ENCODE peak calls at places on chromosomes 3 and 15, in six cellular contexts. J is posterior vena cava; V is AG10803; U is activated CD4-positive, CD25-positive, alpha-beta regulatory T cell; L is B cell; M is hypothalamus. K is an unnamed sample.

GRCh38 chr15:81001180-81002003 is 669 bp downstream of the TLNRD1 start:
- DNase-seq in J (peak), V (peak), U (peak), L (peak), M (peak), K (peak)

GRCh38 chr3:179181993-179182551 is 33.9 kb downstream of the PIK3CA start:
- DNase-seq in J (no peak), V (no peak), U (no peak), L (no peak), M (no peak), K (no peak)

GRCh38 chr3:135539351-135539750 is 426.2 kb upstream of the PPP2R3A start:
- DNase-seq in J (no peak), V (no peak), U (no peak), L (no peak), M (no peak), K (no peak)

GRCh38 chr3:81666502-81667121 is 94.8 kb downstream of the GBE1 start:
- DNase-seq in J (no peak), V (peak), U (no peak), L (peak), M (no peak), K (peak)

GRCh38 chr3:194274424-194275085 is 76.6 kb downstream of the CPN2 start:
- DNase-seq in J (peak), V (peak), U (no peak), L (no peak), M (no peak), K (peak)

GRCh38 chr3:57596495-57597239 is 477 bp downstream of the ARF4 start:
- DNase-seq in J (peak), V (peak), U (peak), L (peak), M (peak), K (peak)

GRCh38 chr3:159028706-159029105 is 226.9 kb downstream of the MFSD1 start:
- DNase-seq in J (no peak), V (no peak), U (no peak), L (no peak), M (no peak), K (no peak)

GRCh38 chr3:299590-300301 is 103.2 kb downstream of the CHL1 start:
- DNase-seq in J (no peak), V (no peak), U (no peak), L (no peak), M (no peak), K (no peak)

GRCh38 chr3:170496026-170496867 is 77.6 kb downstream of the CLDN11 start:
- DNase-seq in J (peak), V (no peak), U (no peak), L (no peak), M (no peak), K (no peak)

GRCh38 chr15:72271895-72272212 is 500 bp downstream of the PARP6 start:
- DNase-seq in J (no peak), V (peak), U (no peak), L (no peak), M (no peak), K (no peak)

GRCh38 chr15:68797589-68798377 is 22.9 kb downstream of the ANP32A start:
- DNase-seq in J (no peak), V (no peak), U (no peak), L (no peak), M (peak), K (no peak)

GRCh38 chr15:77568960-77569646 is 63.6 kb downstream of the LINGO1 start:
- DNase-seq in J (no peak), V (no peak), U (no peak), L (no peak), M (no peak), K (no peak)

GRCh38 chr15:35329993-35330695 is 215.8 kb downstream of the DPH6 start:
- DNase-seq in J (no peak), V (no peak), U (no peak), L (no peak), M (no peak), K (no peak)

GRCh38 chr15:53530762-53531161 is 228.7 kb downstream of the WDR72 start:
- DNase-seq in J (no peak), V (no peak), U (no peak), L (no peak), M (no peak), K (no peak)

GRCh38 chr15:33912326-33912725 is 56.0 kb upstream of the CHRM5 start:
- DNase-seq in J (no peak), V (no peak), U (no peak), L (no peak), M (no peak), K (no peak)

GRCh38 chr3:170532573-170532972 is 53.3 kb downstream of the SLC7A14 start:
- DNase-seq in J (no peak), V (no peak), U (no peak), L (no peak), M (no peak), K (no peak)

GRCh38 chr3:115562636-115563267 is 60.6 kb upstream of the GAP43 start:
- DNase-seq in J (no peak), V (no peak), U (no peak), L (no peak), M (no peak), K (no peak)

GRCh38 chr15:26974120-26974780 is 3.3 kb downstream of the GABRG3 start:
- DNase-seq in J (no peak), V (peak), U (no peak), L (no peak), M (no peak), K (no peak)

GRCh38 chr3:39144095-39144747 is 9.2 kb downstream of the CSRNP1 start:
- DNase-seq in J (no peak), V (no peak), U (no peak), L (no peak), M (no peak), K (no peak)

GRCh38 chr3:120908030-120908802 is at the start of gene STXBP5L:
- DNase-seq in J (peak), V (peak), U (no peak), L (peak), M (peak), K (peak)

GRCh38 chr3:130865537-130865936 is 28.3 kb upstream of the ATP2C1 start:
- DNase-seq in J (no peak), V (no peak), U (no peak), L (no peak), M (no peak), K (no peak)

GRCh38 chr15:69926011-69926410 is 171.7 kb downstream of the TLE3 start:
- DNase-seq in J (no peak), V (peak), U (no peak), L (no peak), M (no peak), K (no peak)

GRCh38 chr15:71997691-71998090 is 120.3 kb downstream of the MYO9A start:
- DNase-seq in J (no peak), V (no peak), U (no peak), L (no peak), M (no peak), K (no peak)

GRCh38 chr3:61733000-61733399 is 171.6 kb downstream of the PTPRG start:
- DNase-seq in J (no peak), V (no peak), U (no peak), L (no peak), M (no peak), K (no peak)

GRCh38 chr3:133894334-133895207 is 1.1 kb downstream of the RAB6B start:
- DNase-seq in J (no peak), V (no peak), U (no peak), L (no peak), M (peak), K (no peak)

GRCh38 chr3:150170843-150171513 is 200.3 kb upstream of the PFN2 start:
- DNase-seq in J (no peak), V (no peak), U (no peak), L (no peak), M (peak), K (no peak)

GRCh38 chr3:25354071-25354470 is 74.0 kb upstream of the RARB start:
- DNase-seq in J (no peak), V (peak), U (no peak), L (no peak), M (no peak), K (no peak)

GRCh38 chr3:126078866-126079265 is 5.1 kb downstream of the SLC41A3 start:
- DNase-seq in J (no peak), V (no peak), U (no peak), L (no peak), M (no peak), K (no peak)

GRCh38 chr15:52217186-52217585 is 26.0 kb upstream of the GNB5 start:
- DNase-seq in J (no peak), V (no peak), U (no peak), L (no peak), M (no peak), K (no peak)

GRCh38 chr3:125078961-125079674 is 23.3 kb upstream of the HEG1 start:
- DNase-seq in J (no peak), V (peak), U (no peak), L (no peak), M (no peak), K (no peak)

GRCh38 chr15:42707873-42708544 is 28.9 kb downstream of the CDAN1 start:
- DNase-seq in J (no peak), V (no peak), U (no peak), L (no peak), M (no peak), K (peak)

GRCh38 chr3:107065094-107065861 is 312.0 kb upstream of the CCDC54 start:
- DNase-seq in J (no peak), V (no peak), U (no peak), L (no peak), M (peak), K (no peak)

GRCh38 chr15:50353999-50354837 is 780 bp downstream of the GABPB1 start:
- DNase-seq in J (peak), V (peak), U (no peak), L (peak), M (peak), K (peak)

GRCh38 chr3:190175490-190175889 is 54.8 kb upstream of the P3H2 start:
- DNase-seq in J (no peak), V (peak), U (no peak), L (no peak), M (no peak), K (no peak)

GRCh38 chr15:34365073-34365825 is 1.7 kb downstream of the LPCAT4 start:
- DNase-seq in J (no peak), V (no peak), U (no peak), L (no peak), M (peak), K (no peak)

GRCh38 chr15:82132742-82133141 is 86.9 kb upstream of the MEX3B start:
- DNase-seq in J (no peak), V (peak), U (no peak), L (no peak), M (no peak), K (peak)

GRCh38 chr3:3127432-3128010 is 781 bp downstream of the TRNT1 start:
- DNase-seq in J (no peak), V (peak), U (peak), L (no peak), M (no peak), K (no peak)

GRCh38 chr3:17632401-17633100 is 109.9 kb downstream of the TBC1D5 start:
- DNase-seq in J (no peak), V (peak), U (no peak), L (no peak), M (no peak), K (no peak)

GRCh38 chr3:21447471-21448205 is 303.4 kb downstream of the ZNF385D start:
- DNase-seq in J (no peak), V (peak), U (no peak), L (no peak), M (no peak), K (no peak)

K was measured in dermis microvascular lymphatic vessel endothelial cell.